ENCODE peak calls at places on chromosomes 5 and 9, in four cellular contexts. One of them, this sample, is unnamed.

GRCh38 chr5:172164773-172165212 is 23.2 kb downstream of the STK10 start:
- DNase-seq in NCI-H774: no peak
- DNase-seq in stimulated activated naive CD4-positive, alpha-beta T cell treated with Interleukin-2 at 50 U/mL for 16 hours: no peak
- DNase-seq in mucosa of gallbladder: no peak
- DNase-seq in this sample: no peak

GRCh38 chr9:12963537-12963936 is 188.7 kb downstream of the LURAP1L start:
- DNase-seq in stimulated activated naive CD4-positive, alpha-beta T cell treated with Interleukin-2 at 50 U/mL for 16 hours: no peak
- DNase-seq in NCI-H774: no peak
- DNase-seq in mucosa of gallbladder: no peak
- DNase-seq in this sample: no peak

GRCh38 chr9:79233542-79233941 is 338.2 kb upstream of the TLE4 start:
- DNase-seq in stimulated activated naive CD4-positive, alpha-beta T cell treated with Interleukin-2 at 50 U/mL for 16 hours: no peak
- DNase-seq in NCI-H774: no peak
- DNase-seq in mucosa of gallbladder: no peak
- DNase-seq in this sample: no peak

GRCh38 chr9:37215456-37216229 is 95.3 kb downstream of the ZCCHC7 start:
- DNase-seq in mucosa of gallbladder: no peak
- DNase-seq in stimulated activated naive CD4-positive, alpha-beta T cell treated with Interleukin-2 at 50 U/mL for 16 hours: no peak
- DNase-seq in NCI-H774: no peak
- DNase-seq in this sample: no peak

GRCh38 chr9:61665330-61665751 is 475.5 kb downstream of the SPATA31A7 start:
- DNase-seq in mucosa of gallbladder: peak; percentile 8
- DNase-seq in stimulated activated naive CD4-positive, alpha-beta T cell treated with Interleukin-2 at 50 U/mL for 16 hours: no peak
- DNase-seq in NCI-H774: no peak
- DNase-seq in this sample: no peak

GRCh38 chr5:74567351-74567870 is 73.1 kb downstream of the ENC1 start:
- DNase-seq in mucosa of gallbladder: no peak
- DNase-seq in NCI-H774: no peak
- DNase-seq in stimulated activated naive CD4-positive, alpha-beta T cell treated with Interleukin-2 at 50 U/mL for 16 hours: no peak
- DNase-seq in this sample: no peak

GRCh38 chr5:167244583-167244982 is 1046.9 kb upstream of the WWC1 start:
- DNase-seq in NCI-H774: peak; percentile 4
- DNase-seq in mucosa of gallbladder: no peak
- DNase-seq in stimulated activated naive CD4-positive, alpha-beta T cell treated with Interleukin-2 at 50 U/mL for 16 hours: no peak
- DNase-seq in this sample: no peak

GRCh38 chr5:140329739-140330481 is 16.5 kb downstream of the HBEGF start:
- DNase-seq in NCI-H774: no peak
- DNase-seq in stimulated activated naive CD4-positive, alpha-beta T cell treated with Interleukin-2 at 50 U/mL for 16 hours: no peak
- DNase-seq in mucosa of gallbladder: no peak
- DNase-seq in this sample: no peak

GRCh38 chr5:14998494-14998893 is 126.9 kb upstream of the ANKH start:
- DNase-seq in stimulated activated naive CD4-positive, alpha-beta T cell treated with Interleukin-2 at 50 U/mL for 16 hours: no peak
- DNase-seq in mucosa of gallbladder: no peak
- DNase-seq in NCI-H774: no peak
- DNase-seq in this sample: no peak

GRCh38 chr9:95626885-95627558 is 110.3 kb upstream of the PTCH1 start:
- DNase-seq in stimulated activated naive CD4-positive, alpha-beta T cell treated with Interleukin-2 at 50 U/mL for 16 hours: peak; percentile 23
- DNase-seq in mucosa of gallbladder: peak; percentile 55
- DNase-seq in NCI-H774: no peak
- DNase-seq in this sample: peak; percentile 13

GRCh38 chr5:132771559-132771998 is 5.5 kb downstream of the SEPTIN8 start:
- DNase-seq in stimulated activated naive CD4-positive, alpha-beta T cell treated with Interleukin-2 at 50 U/mL for 16 hours: no peak
- DNase-seq in mucosa of gallbladder: no peak
- DNase-seq in NCI-H774: no peak
- DNase-seq in this sample: peak; percentile 69

GRCh38 chr5:40483316-40483715 is 196.4 kb upstream of the PTGER4 start:
- DNase-seq in mucosa of gallbladder: no peak
- DNase-seq in stimulated activated naive CD4-positive, alpha-beta T cell treated with Interleukin-2 at 50 U/mL for 16 hours: no peak
- DNase-seq in NCI-H774: no peak
- DNase-seq in this sample: no peak

GRCh38 chr9:83538172-83538889 is at the start of gene FRMD3:
- DNase-seq in stimulated activated naive CD4-positive, alpha-beta T cell treated with Interleukin-2 at 50 U/mL for 16 hours: no peak
- DNase-seq in mucosa of gallbladder: peak; percentile 74
- DNase-seq in NCI-H774: peak; percentile 55
- DNase-seq in this sample: peak; percentile 91